ENCODE peak calls at places on chromosomes 13 and 19, in nine cellular contexts. One of them, this sample, is unnamed.

GRCh38 chr13:101417043-101417406 is 717 bp upstream of the NALCN start:
- DNase-seq in bronchial epithelial cell: peak; percentile 76
- DNase-seq in uterus: no peak
- DNase-seq in GM06990: no peak
- DNase-seq in tibial nerve: no peak
- DNase-seq in kidney epithelial cell: no peak
- DNase-seq in pancreas: no peak
- DNase-seq in neuronal stem cell: no peak
- DNase-seq in testis: no peak
- DNase-seq in this sample: no peak

GRCh38 chr19:52638601-52639000 is 446 bp upstream of the ZNF83 start:
- DNase-seq in tibial nerve: no peak
- DNase-seq in GM06990: no peak
- DNase-seq in uterus: no peak
- DNase-seq in testis: peak; percentile 24
- DNase-seq in kidney epithelial cell: no peak
- DNase-seq in neuronal stem cell: no peak
- DNase-seq in bronchial epithelial cell: no peak
- DNase-seq in pancreas: no peak
- DNase-seq in this sample: peak; percentile 62

GRCh38 chr13:79382545-79383275 is 23.3 kb downstream of the RBM26 start:
- DNase-seq in bronchial epithelial cell: peak; percentile 73
- DNase-seq in uterus: no peak
- DNase-seq in pancreas: no peak
- DNase-seq in kidney epithelial cell: no peak
- DNase-seq in tibial nerve: no peak
- DNase-seq in GM06990: no peak
- DNase-seq in testis: no peak
- DNase-seq in neuronal stem cell: no peak
- DNase-seq in this sample: no peak

GRCh38 chr19:55373993-55374757 is 2.5 kb upstream of the TMEM190 start:
- DNase-seq in GM06990: no peak
- DNase-seq in tibial nerve: no peak
- DNase-seq in kidney epithelial cell: no peak
- DNase-seq in neuronal stem cell: no peak
- DNase-seq in uterus: no peak
- DNase-seq in bronchial epithelial cell: no peak
- DNase-seq in pancreas: no peak
- DNase-seq in testis: no peak
- DNase-seq in this sample: no peak

GRCh38 chr13:97268772-97269171 is 46.6 kb downstream of the MBNL2 start:
- DNase-seq in tibial nerve: no peak
- DNase-seq in kidney epithelial cell: no peak
- DNase-seq in pancreas: no peak
- DNase-seq in uterus: no peak
- DNase-seq in GM06990: no peak
- DNase-seq in testis: no peak
- DNase-seq in bronchial epithelial cell: no peak
- DNase-seq in neuronal stem cell: no peak
- DNase-seq in this sample: no peak

GRCh38 chr19:49119411-49120324 is at the start of gene PPFIA3:
- DNase-seq in tibial nerve: peak; percentile 42
- DNase-seq in bronchial epithelial cell: no peak
- DNase-seq in testis: peak; percentile 77
- DNase-seq in uterus: peak; percentile 64
- DNase-seq in kidney epithelial cell: no peak
- DNase-seq in pancreas: peak; percentile 86
- DNase-seq in neuronal stem cell: peak; percentile 68
- DNase-seq in GM06990: no peak
- DNase-seq in this sample: no peak

GRCh38 chr13:26656919-26657318 is 99.4 kb downstream of the WASF3 start:
- DNase-seq in kidney epithelial cell: no peak
- DNase-seq in testis: peak; percentile 45
- DNase-seq in uterus: no peak
- DNase-seq in neuronal stem cell: peak; percentile 49
- DNase-seq in bronchial epithelial cell: peak; percentile 70
- DNase-seq in tibial nerve: no peak
- DNase-seq in GM06990: no peak
- DNase-seq in pancreas: no peak
- DNase-seq in this sample: no peak

GRCh38 chr13:112740502-112741131 is 50.8 kb downstream of the ATP11A start:
- DNase-seq in bronchial epithelial cell: no peak
- DNase-seq in GM06990: no peak
- DNase-seq in uterus: peak; percentile 82
- DNase-seq in neuronal stem cell: no peak
- DNase-seq in tibial nerve: peak; percentile 77
- DNase-seq in kidney epithelial cell: no peak
- DNase-seq in testis: no peak
- DNase-seq in pancreas: peak; percentile 30
- DNase-seq in this sample: peak; percentile 81

GRCh38 chr13:20938302-20938701 is 35.8 kb upstream of the XPO4 start:
- DNase-seq in kidney epithelial cell: no peak
- DNase-seq in uterus: no peak
- DNase-seq in neuronal stem cell: no peak
- DNase-seq in testis: no peak
- DNase-seq in pancreas: no peak
- DNase-seq in tibial nerve: no peak
- DNase-seq in bronchial epithelial cell: no peak
- DNase-seq in GM06990: no peak
- DNase-seq in this sample: no peak

GRCh38 chr19:7293795-7294570 is at the start of gene INSR:
- DNase-seq in testis: peak; percentile 87
- DNase-seq in tibial nerve: peak; percentile 79
- DNase-seq in kidney epithelial cell: peak; percentile 23
- DNase-seq in pancreas: peak; percentile 94
- DNase-seq in bronchial epithelial cell: peak; percentile 54
- DNase-seq in GM06990: peak; percentile 93
- DNase-seq in uterus: peak; percentile 94
- DNase-seq in neuronal stem cell: peak; percentile 78
- DNase-seq in this sample: peak; percentile 87

GRCh38 chr19:36008336-36008978 is at the start of gene SYNE4:
- DNase-seq in pancreas: peak; percentile 79
- DNase-seq in GM06990: no peak
- DNase-seq in neuronal stem cell: no peak
- DNase-seq in uterus: no peak
- DNase-seq in testis: no peak
- DNase-seq in tibial nerve: no peak
- DNase-seq in kidney epithelial cell: no peak
- DNase-seq in bronchial epithelial cell: no peak
- DNase-seq in this sample: no peak

GRCh38 chr13:93767917-93768422 is 541.4 kb downstream of the GPC6 start:
- DNase-seq in GM06990: no peak
- DNase-seq in uterus: no peak
- DNase-seq in kidney epithelial cell: peak; percentile 60
- DNase-seq in bronchial epithelial cell: no peak
- DNase-seq in pancreas: no peak
- DNase-seq in tibial nerve: no peak
- DNase-seq in testis: no peak
- DNase-seq in neuronal stem cell: no peak
- DNase-seq in this sample: no peak

GRCh38 chr19:58218899-58219298 is 9.8 kb upstream of the ZNF544 start:
- DNase-seq in testis: peak; percentile 42
- DNase-seq in pancreas: no peak
- DNase-seq in tibial nerve: no peak
- DNase-seq in uterus: no peak
- DNase-seq in bronchial epithelial cell: no peak
- DNase-seq in GM06990: no peak
- DNase-seq in neuronal stem cell: no peak
- DNase-seq in kidney epithelial cell: no peak
- DNase-seq in this sample: no peak

GRCh38 chr19:51593969-51594773 is 23.1 kb downstream of the ZNF175 start:
- DNase-seq in GM06990: peak; percentile 94
- DNase-seq in kidney epithelial cell: peak; percentile 85
- DNase-seq in bronchial epithelial cell: peak; percentile 92
- DNase-seq in pancreas: peak; percentile 98
- DNase-seq in neuronal stem cell: peak; percentile 95
- DNase-seq in testis: peak; percentile 99
- DNase-seq in tibial nerve: peak; percentile 93
- DNase-seq in uterus: peak; percentile 99
- DNase-seq in this sample: peak; percentile 97

DNA sequence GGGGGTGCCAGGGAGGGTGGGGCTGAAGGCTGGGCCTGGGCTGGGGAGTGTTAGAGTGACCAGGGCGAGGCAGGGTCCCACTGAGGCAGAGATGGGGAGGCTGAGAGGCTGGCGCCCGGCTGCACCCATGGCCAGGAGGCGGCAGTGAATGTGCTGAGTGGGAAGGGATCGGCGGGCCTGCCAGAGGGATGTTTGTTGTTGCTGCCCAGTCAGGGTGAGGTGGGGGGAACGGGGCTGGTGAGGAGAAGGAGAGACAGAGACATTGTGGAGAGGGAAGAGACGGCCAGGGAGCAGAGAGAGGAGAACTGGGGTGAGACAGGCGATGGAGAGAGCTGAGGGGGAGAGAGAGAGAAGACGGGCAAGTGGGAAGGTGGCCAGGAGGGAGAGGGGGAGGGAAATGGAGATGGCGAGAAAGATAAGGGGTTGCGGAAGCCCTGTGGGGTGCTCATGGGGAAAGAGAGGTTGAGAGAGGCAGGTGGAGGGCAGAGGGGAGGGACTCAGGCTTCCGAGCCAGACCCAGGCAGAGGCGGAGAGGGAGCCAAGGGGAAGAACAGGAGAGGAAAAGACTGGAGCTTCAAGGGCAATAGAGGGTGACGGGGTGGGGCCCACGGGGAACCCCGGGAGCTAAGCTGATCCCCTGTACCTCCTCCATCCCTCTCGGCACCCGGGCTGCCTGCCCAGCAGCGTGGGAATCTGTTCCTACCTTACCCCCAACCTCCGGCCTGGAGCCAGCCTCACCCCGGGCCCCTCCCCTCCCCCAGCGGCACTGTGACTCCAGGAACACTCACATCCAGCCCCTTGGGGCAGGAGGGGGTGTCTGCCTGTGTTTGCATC is 690 bp upstream of the B3GNT8 start:
- DNase-seq in testis: no peak
- DNase-seq in bronchial epithelial cell: no peak
- DNase-seq in tibial nerve: peak; percentile 30
- DNase-seq in uterus: peak; percentile 32
- DNase-seq in neuronal stem cell: no peak
- DNase-seq in kidney epithelial cell: no peak
- DNase-seq in GM06990: peak; percentile 40
- DNase-seq in pancreas: no peak
- DNase-seq in this sample: peak; percentile 76
- H3K36me3 ChIP-seq in testis: no peaks in the 10 kb centered on the region
- H3K36me3 ChIP-seq in bronchial epithelial cell: peaks cover 14% of the 10 kb centered on the region
- H3K36me3 ChIP-seq in tibial nerve: peaks cover 15% of the 10 kb centered on the region
- H3K36me3 ChIP-seq in uterus: no peaks in the 10 kb centered on the region
- H3K36me3 ChIP-seq in neuronal stem cell: peaks cover 31% of the 10 kb centered on the region
- H3K36me3 ChIP-seq in kidney epithelial cell: peaks cover 1% of the 10 kb centered on the region
- H3K36me3 ChIP-seq in GM06990: peaks cover 26% of the 10 kb centered on the region
- H3K36me3 ChIP-seq in pancreas: no peaks in the 10 kb centered on the region
- H3K36me3 ChIP-seq in this sample: peaks cover 62% of the 10 kb centered on the region

GRCh38 chr19:1251503-1252220 is 3.3 kb downstream of the MIDN start:
- DNase-seq in kidney epithelial cell: no peak
- DNase-seq in pancreas: peak; percentile 90
- DNase-seq in testis: no peak
- DNase-seq in bronchial epithelial cell: peak; percentile 31
- DNase-seq in GM06990: peak; percentile 66
- DNase-seq in neuronal stem cell: no peak
- DNase-seq in tibial nerve: no peak
- DNase-seq in uterus: no peak
- DNase-seq in this sample: peak; percentile 90

GRCh38 chr19:1253514-1254080 is 5.2 kb downstream of the MIDN start:
- DNase-seq in GM06990: no peak
- DNase-seq in neuronal stem cell: no peak
- DNase-seq in uterus: no peak
- DNase-seq in pancreas: no peak
- DNase-seq in testis: no peak
- DNase-seq in bronchial epithelial cell: peak; percentile 13
- DNase-seq in tibial nerve: no peak
- DNase-seq in kidney epithelial cell: no peak
- DNase-seq in this sample: no peak

GRCh38 chr19:1254081-1254527 is 5.7 kb downstream of the MIDN start:
- DNase-seq in kidney epithelial cell: no peak
- DNase-seq in testis: peak; percentile 74
- DNase-seq in uterus: peak; percentile 69
- DNase-seq in GM06990: no peak
- DNase-seq in bronchial epithelial cell: no peak
- DNase-seq in tibial nerve: no peak
- DNase-seq in neuronal stem cell: no peak
- DNase-seq in pancreas: peak; percentile 65
- DNase-seq in this sample: no peak

GRCh38 chr19:1252221-1252817 is 3.9 kb downstream of the MIDN start:
- DNase-seq in testis: peak; percentile 83
- DNase-seq in tibial nerve: peak; percentile 91
- DNase-seq in neuronal stem cell: no peak
- DNase-seq in kidney epithelial cell: no peak
- DNase-seq in pancreas: peak; percentile 95
- DNase-seq in GM06990: peak; percentile 71
- DNase-seq in uterus: no peak
- DNase-seq in bronchial epithelial cell: peak; percentile 90
- DNase-seq in this sample: peak; percentile 95

GRCh38 chr19:1252818-1253513 is 4.6 kb downstream of the MIDN start:
- DNase-seq in testis: peak; percentile 86
- DNase-seq in kidney epithelial cell: peak; percentile 85
- DNase-seq in uterus: peak; percentile 95
- DNase-seq in pancreas: peak; percentile 90
- DNase-seq in neuronal stem cell: no peak
- DNase-seq in bronchial epithelial cell: peak; percentile 84
- DNase-seq in GM06990: peak; percentile 76
- DNase-seq in tibial nerve: peak; percentile 88
- DNase-seq in this sample: peak; percentile 96
- H3K36me3 ChIP-seq in testis: no peaks in the 10 kb centered on the region
- H3K36me3 ChIP-seq in kidney epithelial cell: peaks cover 10% of the 10 kb centered on the region
- H3K36me3 ChIP-seq in uterus: no peaks in the 10 kb centered on the region
- H3K36me3 ChIP-seq in pancreas: peaks cover 8% of the 10 kb centered on the region
- H3K36me3 ChIP-seq in neuronal stem cell: peaks cover 52% of the 10 kb centered on the region
- H3K36me3 ChIP-seq in bronchial epithelial cell: peaks cover 48% of the 10 kb centered on the region
- H3K36me3 ChIP-seq in GM06990: peaks cover 36% of the 10 kb centered on the region
- H3K36me3 ChIP-seq in tibial nerve: peaks cover 24% of the 10 kb centered on the region
- H3K36me3 ChIP-seq in this sample: peaks cover 64% of the 10 kb centered on the region

GRCh38 chr19:15115080-15115479 is 7.9 kb downstream of the SYDE1 start:
- DNase-seq in bronchial epithelial cell: no peak
- DNase-seq in testis: peak; percentile 64
- DNase-seq in uterus: peak; percentile 77
- DNase-seq in pancreas: peak; percentile 49
- DNase-seq in kidney epithelial cell: no peak
- DNase-seq in neuronal stem cell: no peak
- DNase-seq in tibial nerve: peak; percentile 45
- DNase-seq in GM06990: no peak
- DNase-seq in this sample: no peak
- H3K36me3 ChIP-seq in bronchial epithelial cell: peaks cover 24% of the 10 kb centered on the region
- H3K36me3 ChIP-seq in testis: no peaks in the 10 kb centered on the region
- H3K36me3 ChIP-seq in uterus: no peaks in the 10 kb centered on the region
- H3K36me3 ChIP-seq in pancreas: no peaks in the 10 kb centered on the region
- H3K36me3 ChIP-seq in kidney epithelial cell: peaks cover 5% of the 10 kb centered on the region
- H3K36me3 ChIP-seq in neuronal stem cell: peaks cover 78% of the 10 kb centered on the region
- H3K36me3 ChIP-seq in tibial nerve: peaks cover 22% of the 10 kb centered on the region
- H3K36me3 ChIP-seq in GM06990: peaks cover 19% of the 10 kb centered on the region
- H3K36me3 ChIP-seq in this sample: peaks cover 99% of the 10 kb centered on the region

DNA sequence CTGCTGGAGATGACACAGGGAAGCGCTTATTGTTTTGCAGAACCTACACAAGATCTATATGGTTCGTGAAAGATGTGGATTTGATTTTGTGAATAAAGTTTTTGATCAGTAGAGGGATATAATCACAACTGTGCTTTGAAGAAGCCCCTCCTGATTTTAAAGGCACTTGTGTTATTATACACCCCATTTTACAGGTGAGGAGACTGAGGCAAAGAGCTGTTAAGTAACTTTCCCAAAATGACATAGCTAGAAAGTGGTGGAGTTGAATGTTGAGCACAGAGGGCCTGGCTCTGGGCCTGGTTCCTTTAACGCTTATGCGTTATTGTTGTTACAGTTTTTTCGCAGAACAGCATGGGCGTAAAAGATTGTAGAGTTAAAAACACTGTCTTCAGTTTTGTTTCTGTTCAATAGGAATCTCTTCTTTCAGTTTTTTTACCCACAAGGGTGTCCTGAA is 1.4 kb downstream of the TDRD3 start:
- DNase-seq in testis: no peak
- DNase-seq in GM06990: no peak
- DNase-seq in pancreas: no peak
- DNase-seq in bronchial epithelial cell: no peak
- DNase-seq in kidney epithelial cell: no peak
- DNase-seq in neuronal stem cell: no peak
- DNase-seq in tibial nerve: no peak
- DNase-seq in uterus: no peak
- DNase-seq in this sample: no peak
- H3K36me3 ChIP-seq in testis: no peaks in the 10 kb centered on the region
- H3K36me3 ChIP-seq in GM06990: no peaks in the 10 kb centered on the region
- H3K36me3 ChIP-seq in pancreas: no peaks in the 10 kb centered on the region
- H3K36me3 ChIP-seq in bronchial epithelial cell: no peaks in the 10 kb centered on the region
- H3K36me3 ChIP-seq in kidney epithelial cell: no peaks in the 10 kb centered on the region
- H3K36me3 ChIP-seq in neuronal stem cell: no peaks in the 10 kb centered on the region
- H3K36me3 ChIP-seq in tibial nerve: no peaks in the 10 kb centered on the region
- H3K36me3 ChIP-seq in uterus: no peaks in the 10 kb centered on the region
- H3K36me3 ChIP-seq in this sample: no peaks in the 10 kb centered on the region

This sample was measured in suprapubic skin.